ENCODE peak calls at places on chromosomes 12 and 14, in four cellular contexts. D, H, C and B are unnamed samples.

GRCh38 chr14:70814466-70814865 is 5.2 kb upstream of the MAP3K9 start:
- DNase-seq in D (no peak), H (no peak), C (no peak), B (no peak)

GRCh38 chr12:5317556-5317955 is 114.4 kb upstream of the NTF3 start:
- DNase-seq in D (no peak), H (peak; percentile 20), C (no peak), B (peak; percentile 20)

GRCh38 chr14:101028971-101029667 is 125.6 kb upstream of the RTL1 start:
- DNase-seq in D (no peak), H (no peak), C (no peak), B (no peak)

GRCh38 chr12:52643233-52644077 is 8.6 kb downstream of the KRT2 start:
- DNase-seq in D (no peak), H (no peak), C (no peak), B (no peak)

GRCh38 chr14:94388027-94388895 is at the start of gene SERPINA1:
- DNase-seq in D (no peak), H (no peak), C (no peak), B (peak; percentile 44)

GRCh38 chr14:78997811-78998210 is 827.6 kb downstream of the NRXN3 start:
- DNase-seq in D (no peak), H (peak; percentile 26), C (peak; percentile 12), B (peak; percentile 71)

GRCh38 chr12:49260165-49260564 is 4.7 kb upstream of the TUBA1C start:
- DNase-seq in D (no peak), H (peak; percentile 49), C (peak; percentile 62), B (peak; percentile 72)

GRCh38 chr14:57879516-57879915 is 13.6 kb upstream of the SLC35F4 start:
- DNase-seq in D (no peak), H (no peak), C (no peak), B (no peak)

GRCh38 chr12:6267007-6267721 is 43.3 kb upstream of the PLEKHG6 start:
- DNase-seq in D (no peak), H (peak; percentile 30), C (no peak), B (peak; percentile 75)

GRCh38 chr12:42382013-42382696 is 56.2 kb downstream of the PPHLN1 start:
- DNase-seq in D (no peak), H (peak; percentile 55), C (peak; percentile 51), B (peak; percentile 50)

GRCh38 chr12:113221997-113222729 is 899 bp downstream of the TPCN1 start:
- DNase-seq in D (no peak), H (no peak), C (no peak), B (no peak)

GRCh38 chr14:31440280-31440679 is 17.0 kb downstream of the DTD2 start:
- DNase-seq in D (no peak), H (no peak), C (peak; percentile 3), B (no peak)

GRCh38 chr12:14723763-14724162 is 27.4 kb upstream of the GUCY2C start:
- DNase-seq in D (no peak), H (peak; percentile 59), C (peak; percentile 59), B (peak; percentile 58)

GRCh38 chr12:132216354-132216987 is 72.2 kb downstream of the NOC4L start:
- DNase-seq in D (no peak), H (no peak), C (no peak), B (no peak)

GRCh38 chr12:82672811-82673495 is 13.8 kb upstream of the TMTC2 start:
- DNase-seq in D (no peak), H (no peak), C (no peak), B (no peak)

GRCh38 chr12:29867823-29868222 is 84.1 kb upstream of the TMTC1 start:
- DNase-seq in D (no peak), H (no peak), C (no peak), B (no peak)

GRCh38 chr14:54647378-54647777 is 80.5 kb downstream of the SAMD4A start:
- DNase-seq in D (no peak), H (no peak), C (no peak), B (no peak)

GRCh38 chr12:111174283-111175108 is 194.4 kb downstream of the PHETA1 start:
- DNase-seq in D (no peak), H (no peak), C (no peak), B (no peak)

GRCh38 chr14:23406244-23406643 is 1.8 kb downstream of the MYH6 start:
- DNase-seq in D (no peak), H (no peak), C (no peak), B (no peak)

GRCh38 chr12:29743072-29743471 is 40.7 kb downstream of the TMTC1 start:
- DNase-seq in D (no peak), H (no peak), C (no peak), B (no peak)

GRCh38 chr14:34722723-34723545 is 8.5 kb upstream of the CFL2 start:
- DNase-seq in D (no peak), H (peak; percentile 76), C (peak; percentile 69), B (peak; percentile 60)

DNA sequence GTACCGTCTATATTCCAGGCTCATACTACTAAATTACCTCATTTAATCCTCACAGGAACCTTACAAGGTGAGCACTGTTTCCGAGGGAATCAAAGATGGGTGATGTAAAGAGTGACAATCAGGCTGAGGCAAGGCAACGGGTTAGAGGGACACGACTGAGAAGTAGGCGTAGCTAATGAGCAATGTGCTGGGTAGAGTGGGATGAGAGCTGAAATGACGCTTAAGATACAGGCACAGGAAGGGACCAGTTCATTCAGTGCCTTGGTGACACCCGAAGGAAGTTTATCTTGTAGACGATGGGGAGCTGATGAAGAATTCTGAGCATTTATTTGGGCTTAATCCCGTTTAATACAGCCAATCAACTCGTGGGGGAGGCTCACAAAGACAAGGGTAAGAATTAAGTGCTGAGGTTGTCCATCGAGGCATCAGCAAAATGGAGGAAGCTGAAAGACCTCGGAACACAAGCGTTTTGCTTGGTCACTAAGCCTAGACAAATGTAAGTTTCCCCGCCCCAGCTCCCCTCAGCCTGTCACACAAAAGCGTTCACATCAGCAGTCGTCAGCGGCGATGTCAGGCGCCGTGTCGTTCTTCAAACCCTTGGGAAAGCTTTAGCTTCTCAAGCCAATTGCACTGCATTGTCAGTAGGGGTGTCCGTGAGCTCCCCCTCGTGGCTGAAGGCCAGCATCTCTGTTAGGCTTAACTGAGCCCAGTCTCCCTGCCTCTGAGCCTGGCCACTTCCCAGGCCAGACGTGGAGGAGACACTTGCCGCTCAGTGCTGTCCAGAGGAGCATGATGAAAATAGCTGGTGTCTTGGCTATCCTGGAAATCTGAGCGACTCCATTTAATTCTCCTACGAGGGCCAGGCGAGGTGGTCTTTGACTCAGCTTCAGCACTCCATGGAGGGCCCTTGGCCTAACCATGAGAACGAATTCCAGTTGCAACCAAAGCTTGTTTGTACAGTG is 288.5 kb upstream of the G2E3 start:
- DNase-seq in D (peak; percentile 84), H (peak; percentile 77), C (peak; percentile 77), B (peak; percentile 81)
- TF ChIP-seq CTCF in D (peak; percentile 64), H (peak; percentile 96), C (peak; percentile 98), B (peak; percentile 81)

GRCh38 chr12:20210795-20211194 is 157.5 kb upstream of the PDE3A start:
- DNase-seq in D (no peak), H (no peak), C (no peak), B (no peak)

GRCh38 chr12:20201733-20202132 is 166.6 kb upstream of the PDE3A start:
- DNase-seq in D (no peak), H (no peak), C (no peak), B (no peak)

GRCh38 chr12:20211537-20211936 is 156.8 kb upstream of the PDE3A start:
- DNase-seq in D (no peak), H (no peak), C (no peak), B (no peak)

GRCh38 chr12:20212036-20212435 is 156.3 kb upstream of the PDE3A start:
- DNase-seq in D (no peak), H (peak; percentile 9), C (peak; percentile 12), B (peak; percentile 8)

GRCh38 chr12:20206410-20206809 is 161.9 kb upstream of the PDE3A start:
- DNase-seq in D (no peak), H (no peak), C (peak; percentile 21), B (no peak)
- TF ChIP-seq CTCF in D (no peak), H (no peak), C (no peak), B (no peak)

DNA sequence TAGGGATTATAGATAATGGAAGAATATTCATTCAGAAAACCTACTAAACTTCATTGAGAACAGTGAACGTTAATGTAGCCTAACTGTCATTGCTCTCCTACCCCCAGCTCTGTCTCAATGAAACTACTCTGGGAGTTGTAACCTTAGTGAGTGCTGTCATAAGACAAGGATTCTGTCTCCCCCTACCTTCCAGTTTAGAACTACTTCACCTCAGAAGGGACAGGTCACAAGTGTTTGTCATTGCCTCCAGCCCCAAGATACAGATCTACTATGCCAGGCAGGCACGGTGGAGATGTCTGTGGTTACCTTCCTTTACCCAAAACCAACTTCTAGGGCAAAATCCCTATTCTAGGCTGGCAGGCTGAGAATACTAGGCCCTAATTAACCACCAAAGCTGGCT is 833.1 kb upstream of the SEL1L start:
- DNase-seq in D (no peak), H (no peak), C (no peak), B (no peak)
- TF ChIP-seq CTCF in D (no peak), H (no peak), C (no peak), B (no peak)

GRCh38 chr14:72907886-72908285 is 14.0 kb upstream of the DPF3 start:
- DNase-seq in D (no peak), H (peak; percentile 48), C (peak; percentile 51), B (peak; percentile 85)
- TF ChIP-seq CTCF in D (no peak), H (no peak), C (no peak), B (no peak)

DNA sequence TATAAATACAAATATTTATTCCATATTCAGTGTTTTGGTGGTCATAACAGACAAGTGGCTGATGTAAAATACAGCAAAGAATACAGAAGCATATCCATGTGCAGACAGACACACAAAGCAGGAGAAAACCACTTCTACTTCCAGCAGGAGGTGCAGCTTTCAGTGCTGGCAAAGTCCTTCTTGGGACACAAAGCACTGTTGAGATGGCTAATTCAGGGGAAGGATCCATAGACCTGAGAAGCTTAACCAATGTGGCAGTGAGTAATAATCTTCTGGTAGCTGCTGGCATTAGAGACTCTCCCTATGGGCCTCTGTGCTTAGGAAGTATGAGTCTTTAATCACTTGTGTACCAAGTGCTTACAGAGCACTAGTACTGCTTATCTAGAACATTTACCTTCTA is 26.8 kb downstream of the AMN1 start:
- DNase-seq in D (no peak), H (peak; percentile 17), C (peak; percentile 16), B (peak; percentile 10)
- TF ChIP-seq CTCF in D (peak; percentile 12), H (peak; percentile 27), C (peak; percentile 27), B (no peak)

GRCh38 chr12:64806173-64806572 is 18.3 kb upstream of the TBC1D30 start:
- DNase-seq in D (no peak), H (no peak), C (no peak), B (no peak)

GRCh38 chr12:64798165-64798564 is 26.3 kb upstream of the TBC1D30 start:
- DNase-seq in D (no peak), H (no peak), C (no peak), B (no peak)

GRCh38 chr12:64800640-64801039 is 23.8 kb upstream of the TBC1D30 start:
- DNase-seq in D (no peak), H (no peak), C (no peak), B (no peak)

GRCh38 chr12:64797156-64797555 is 27.3 kb upstream of the TBC1D30 start:
- DNase-seq in D (no peak), H (no peak), C (peak; percentile 36), B (no peak)

DNA sequence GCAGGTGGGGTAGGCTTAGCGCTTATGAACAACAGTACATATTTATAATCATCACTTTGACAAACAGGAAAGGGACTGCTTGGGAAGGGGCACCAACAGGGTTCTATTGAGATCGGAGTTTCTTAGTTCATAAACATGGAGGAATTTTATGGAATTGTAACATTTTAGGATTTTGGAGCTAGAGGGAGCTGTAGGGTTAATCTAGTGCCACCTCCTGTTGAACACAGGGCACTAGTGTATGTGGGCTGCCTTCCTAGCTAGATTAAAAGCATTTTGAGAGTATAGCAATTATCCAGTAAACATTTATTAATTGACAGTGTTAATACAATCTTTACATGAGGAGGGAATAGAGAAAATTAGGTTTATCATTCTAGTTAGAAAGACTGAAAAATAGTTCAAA is 23.1 kb upstream of the TBC1D30 start:
- DNase-seq in D (no peak), H (no peak), C (no peak), B (no peak)
- TF ChIP-seq CTCF in D (no peak), H (peak; percentile 21), C (peak; percentile 39), B (peak; percentile 39)